ENCODE peak calls at places on chromosomes 5 and 9, in six cellular contexts. P is HepG2; D is AML-193; O is posterior cingulate gyrus; L is stimulated activated CD8-positive, alpha-beta memory T cell treated with anti-CD3 and anti-CD28 coated beads, Interleukin-4, amount 100 ng/mL, for 4 hours; Y is choroid plexus epithelial cell. M is an unnamed sample.

GRCh38 chr5:154197801-154198461 is 7.4 kb downstream of the GALNT10 start:
- DNase-seq in P (peak; percentile 44), D (no peak), O (no peak), L (peak; percentile 59), Y (no peak), M (no peak)

GRCh38 chr9:124248066-124248465 is 9.7 kb upstream of the NEK6 start:
- DNase-seq in P (no peak), D (no peak), O (no peak), L (no peak), Y (peak; percentile 47), M (no peak)

GRCh38 chr9:128333368-128333969 is 6.9 kb upstream of the SLC27A4 start:
- DNase-seq in P (peak; percentile 21), D (no peak), O (no peak), L (no peak), Y (no peak), M (no peak)

GRCh38 chr9:85987236-85987635 is 46.3 kb downstream of the NAA35 start:
- DNase-seq in P (no peak), D (no peak), O (no peak), L (no peak), Y (no peak), M (no peak)

GRCh38 chr5:10235350-10235749 is 14.3 kb downstream of the ATPSCKMT start:
- DNase-seq in P (no peak), D (no peak), O (no peak), L (no peak), Y (no peak), M (no peak)

GRCh38 chr9:107425110-107426025 is 64.2 kb downstream of the KLF4 start:
- DNase-seq in P (peak; percentile 50), D (no peak), O (peak; percentile 62), L (peak; percentile 4), Y (peak; percentile 66), M (peak; percentile 25)

GRCh38 chr9:134678671-134679443 is 37.3 kb downstream of the COL5A1 start:
- DNase-seq in P (no peak), D (no peak), O (no peak), L (no peak), Y (no peak), M (no peak)

GRCh38 chr5:756865-757345 is 27.6 kb downstream of the ZDHHC11B start:
- DNase-seq in P (peak; percentile 75), D (no peak), O (no peak), L (no peak), Y (no peak), M (no peak)

GRCh38 chr5:83306572-83307241 is 164.8 kb upstream of the VCAN start:
- DNase-seq in P (no peak), D (peak; percentile 95), O (no peak), L (no peak), Y (peak; percentile 94), M (no peak)

GRCh38 chr9:81030027-81030426 is 659.3 kb downstream of the TLE1 start:
- DNase-seq in P (no peak), D (no peak), O (no peak), L (no peak), Y (no peak), M (no peak)

GRCh38 chr5:159071382-159071781 is 28.3 kb downstream of the EBF1 start:
- DNase-seq in P (no peak), D (no peak), O (no peak), L (no peak), Y (no peak), M (no peak)

GRCh38 chr5:151670074-151670686 is 16.5 kb downstream of the SPARC start:
- DNase-seq in P (no peak), D (no peak), O (no peak), L (no peak), Y (peak; percentile 65), M (no peak)

GRCh38 chr9:4738866-4739586 is 2.0 kb downstream of the AK3 start:
- DNase-seq in P (peak; percentile 72), D (no peak), O (no peak), L (no peak), Y (peak; percentile 15), M (no peak)

GRCh38 chr9:131630206-131630831 is 85.0 kb downstream of the PRRT1B start:
- DNase-seq in P (no peak), D (no peak), O (no peak), L (no peak), Y (no peak), M (no peak)

GRCh38 chr9:77820293-77820954 is 172.3 kb upstream of the GNA14 start:
- DNase-seq in P (no peak), D (no peak), O (no peak), L (no peak), Y (peak; percentile 60), M (no peak)

GRCh38 chr5:54758038-54758437 is 227.4 kb downstream of the ESM1 start:
- DNase-seq in P (no peak), D (no peak), O (no peak), L (no peak), Y (peak; percentile 87), M (no peak)

GRCh38 chr5:67291066-67291465 is 94.5 kb upstream of the CD180 start:
- DNase-seq in P (no peak), D (no peak), O (no peak), L (no peak), Y (no peak), M (no peak)

GRCh38 chr5:142725231-142726187 is 39.6 kb upstream of the FGF1 start:
- DNase-seq in P (no peak), D (no peak), O (no peak), L (no peak), Y (peak; percentile 22), M (no peak)

GRCh38 chr5:129361441-129362025 is 98.6 kb upstream of the ADAMTS19 start:
- DNase-seq in P (no peak), D (peak; percentile 8), O (no peak), L (no peak), Y (peak; percentile 36), M (no peak)

GRCh38 chr5:83343345-83343744 is 128.2 kb upstream of the VCAN start:
- DNase-seq in P (no peak), D (no peak), O (no peak), L (no peak), Y (no peak), M (no peak)

GRCh38 chr9:131282688-131283422 is 6.5 kb upstream of the FAM78A start:
- DNase-seq in P (no peak), D (no peak), O (no peak), L (no peak), Y (peak; percentile 45), M (no peak)

GRCh38 chr9:109118802-109119438 is 827 bp downstream of the TMEM245 start:
- DNase-seq in P (peak; percentile 16), D (no peak), O (peak; percentile 33), L (peak; percentile 1), Y (no peak), M (no peak)

GRCh38 chr9:27351438-27351837 is 54.5 kb upstream of the EQTN start:
- DNase-seq in P (no peak), D (no peak), O (peak; percentile 60), L (no peak), Y (peak; percentile 46), M (peak; percentile 47)

GRCh38 chr5:36599986-36600779 is 6.2 kb upstream of the SLC1A3 start:
- DNase-seq in P (no peak), D (no peak), O (no peak), L (no peak), Y (no peak), M (no peak)

GRCh38 chr5:179858241-179858585 is 404 bp downstream of the MRNIP start:
- DNase-seq in P (peak; percentile 17), D (no peak), O (no peak), L (peak; percentile 10), Y (peak; percentile 33), M (no peak)

GRCh38 chr9:113966394-113966793 is 90.3 kb downstream of the ZNF618 start:
- DNase-seq in P (peak; percentile 32), D (no peak), O (no peak), L (no peak), Y (no peak), M (no peak)

GRCh38 chr5:177378884-177379883 is 5.0 kb upstream of the SLC34A1 start:
- DNase-seq in P (peak; percentile 94), D (no peak), O (no peak), L (no peak), Y (peak; percentile 93), M (no peak)

GRCh38 chr5:82785941-82786340 is 291.3 kb downstream of the TMEM167A start:
- DNase-seq in P (peak; percentile 29), D (no peak), O (no peak), L (no peak), Y (no peak), M (no peak)

GRCh38 chr5:6734243-6734695 is 21.0 kb downstream of the TENT4A start:
- DNase-seq in P (no peak), D (no peak), O (no peak), L (no peak), Y (peak; percentile 36), M (no peak)

GRCh38 chr9:126235844-126236243 is 90.8 kb upstream of the MVB12B start:
- DNase-seq in P (no peak), D (no peak), O (no peak), L (no peak), Y (no peak), M (no peak)

GRCh38 chr5:123790226-123790625 is 278.2 kb downstream of the CSNK1G3 start:
- DNase-seq in P (no peak), D (no peak), O (no peak), L (no peak), Y (no peak), M (no peak)

GRCh38 chr5:102583663-102584062 is 84.9 kb upstream of the SLCO6A1 start:
- DNase-seq in P (no peak), D (peak; percentile 18), O (no peak), L (no peak), Y (peak; percentile 43), M (no peak)

GRCh38 chr5:140181002-140181483 is 6.1 kb downstream of the CYSTM1 start:
- DNase-seq in P (peak; percentile 54), D (no peak), O (no peak), L (no peak), Y (no peak), M (no peak)

GRCh38 chr5:72171667-72172066 is 64.4 kb downstream of the MAP1B start:
- DNase-seq in P (no peak), D (no peak), O (no peak), L (no peak), Y (no peak), M (no peak)

GRCh38 chr5:138874241-138874640 is 894 bp downstream of the LRRTM2 start:
- DNase-seq in P (no peak), D (no peak), O (no peak), L (no peak), Y (no peak), M (peak; percentile 15)